ENCODE peak calls at places on chromosome 4, in five cellular contexts. B is A549, D is K562, P is SK-N-SH, L is GM12878. V is an unnamed sample.

GRCh38 chr4:62709618-62710252 is 1509.6 kb downstream of the ADGRL3 start:
- DNase-seq in B (peak), P (peak), L (no peak), D (peak), V (peak)

GRCh38 chr4:177596035-177596434 is 153.8 kb upstream of the AGA start:
- DNase-seq in D (no peak), P (peak), B (peak), L (no peak), V (peak)

GRCh38 chr4:42953316-42953715 is 60.8 kb downstream of the GRXCR1 start:
- DNase-seq in L (no peak), D (no peak), P (no peak), B (no peak), V (no peak)

GRCh38 chr4:37225778-37226177 is 18.8 kb upstream of the NWD2 start:
- DNase-seq in L (no peak), B (no peak), D (no peak), P (no peak), V (no peak)

GRCh38 chr4:73735231-73735630 is 5.1 kb upstream of the CXCL8 start:
- DNase-seq in D (no peak), L (peak), P (no peak), B (no peak), V (peak)

GRCh38 chr4:186813377-186814068 is 89.9 kb upstream of the FAT1 start:
- DNase-seq in D (no peak), P (no peak), L (no peak), B (no peak), V (no peak)

GRCh38 chr4:97987019-97987648 is 156.1 kb downstream of the STPG2 start:
- DNase-seq in P (peak), B (peak), D (no peak), L (no peak), V (no peak)

GRCh38 chr4:181822005-181822375 is 421.2 kb upstream of the TENM3 start:
- DNase-seq in B (no peak), L (no peak), P (peak), D (no peak), V (no peak)

GRCh38 chr4:121726642-121727268 is 30.0 kb upstream of the ANXA5 start:
- DNase-seq in P (peak), B (peak), D (peak), L (peak), V (peak)

GRCh38 chr4:185322805-185323204 is 72.9 kb downstream of the LRP2BP start:
- DNase-seq in P (no peak), B (no peak), L (no peak), D (no peak), V (no peak)

GRCh38 chr4:80058740-80059139 is 14.3 kb downstream of the ANTXR2 start:
- DNase-seq in P (no peak), L (peak), B (no peak), D (no peak), V (peak)

GRCh38 chr4:3352505-3352904 is 59.7 kb downstream of the RGS12 start:
- DNase-seq in L (no peak), B (no peak), D (no peak), P (no peak), V (no peak)

GRCh38 chr4:167117273-167117672 is 117.0 kb downstream of the SPOCK3 start:
- DNase-seq in L (no peak), D (no peak), B (no peak), P (no peak), V (no peak)

GRCh38 chr4:125266901-125267601 is 47.7 kb upstream of the FAT4 start:
- DNase-seq in D (no peak), P (no peak), L (no peak), B (peak), V (peak)

GRCh38 chr4:148770377-148770776 is 328.2 kb upstream of the NR3C2 start:
- DNase-seq in D (no peak), L (no peak), P (no peak), B (no peak), V (no peak)
- TF ChIP-seq RCOR1 in D (no peak), L (no peak), P (no peak), B (no peak), V (no peak)

DNA sequence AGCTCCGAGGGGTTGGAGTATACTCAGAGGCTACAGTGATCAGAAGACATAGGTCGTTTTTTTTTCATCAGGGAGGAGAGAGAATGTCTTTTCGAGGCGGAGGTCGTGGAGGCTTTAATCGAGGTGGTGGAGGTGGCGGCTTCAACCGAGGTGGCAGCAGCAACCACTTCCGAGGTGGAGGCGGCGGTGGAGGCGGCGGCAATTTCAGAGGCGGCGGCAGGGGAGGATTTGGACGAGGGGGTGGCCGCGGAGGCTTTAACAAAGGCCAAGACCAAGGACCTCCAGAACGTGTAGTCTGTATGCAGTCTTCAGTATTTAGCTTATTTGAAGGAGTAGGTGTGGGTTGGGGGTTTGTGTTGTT is 500 bp downstream of the GAR1 start:
- DNase-seq in D (peak), P (no peak), L (no peak), B (no peak), V (no peak)
- TF ChIP-seq RCOR1 in D (no peak), P (no peak), L (no peak), B (no peak), V (no peak)

DNA sequence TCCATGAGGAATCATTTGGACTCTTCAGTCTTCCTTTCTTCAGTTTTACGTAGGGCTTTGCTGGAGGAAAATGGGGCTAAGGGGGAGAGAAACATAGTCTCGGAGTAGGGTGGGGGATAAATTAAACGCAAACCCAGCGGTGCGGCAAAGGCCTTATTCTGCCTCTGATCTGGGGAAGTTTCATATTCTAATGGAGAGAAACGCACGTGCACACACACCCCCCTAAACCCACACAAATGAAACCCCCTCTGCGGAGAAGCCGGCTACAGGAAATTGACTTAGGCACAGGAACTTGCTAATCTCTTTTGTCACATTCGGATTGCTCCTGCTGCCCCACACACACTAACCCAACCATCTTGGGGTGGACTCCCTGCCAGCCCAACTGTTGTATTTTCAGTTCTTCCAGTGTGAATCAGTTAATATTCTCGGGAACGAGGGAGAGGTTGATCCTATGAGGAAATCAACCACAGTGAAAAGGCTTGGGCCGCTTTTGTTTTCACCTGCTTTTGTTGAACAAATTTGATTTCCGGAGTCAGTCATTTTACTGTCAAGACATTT is at the start of gene RHOH:
- DNase-seq in D (no peak), P (no peak), L (no peak), B (no peak), V (no peak)
- TF ChIP-seq RCOR1 in D (no peak), P (no peak), L (no peak), B (no peak), V (no peak)

GRCh38 chr4:68123525-68123924 is 6.1 kb downstream of the TMPRSS11F start:
- DNase-seq in P (no peak), D (no peak), B (no peak), L (no peak), V (no peak)

GRCh38 chr4:68119921-68120320 is 9.7 kb downstream of the TMPRSS11F start:
- DNase-seq in B (no peak), D (no peak), P (no peak), L (no peak), V (no peak)

GRCh38 chr4:68129793-68130192 is at the start of gene TMPRSS11F:
- DNase-seq in L (no peak), P (no peak), D (peak), B (no peak), V (no peak)

GRCh38 chr4:68124262-68124661 is 5.4 kb downstream of the TMPRSS11F start:
- DNase-seq in P (no peak), D (no peak), B (no peak), L (no peak), V (no peak)
- TF ChIP-seq RCOR1 in P (no peak), D (no peak), B (no peak), L (no peak), V (no peak)